ENCODE peak calls at places on chromosome 6, in four cellular contexts. One of them, this sample, is unnamed.

GRCh38 chr6:146470091-146470770 is 73.4 kb upstream of the RAB32 start:
- DNase-seq in small intestine: no peak
- DNase-seq in EL: no peak
- DNase-seq in tibial artery: no peak
- DNase-seq in this sample: no peak

GRCh38 chr6:42988486-42989020 is 4.2 kb downstream of the PPP2R5D start:
- DNase-seq in EL: no peak
- DNase-seq in small intestine: no peak
- DNase-seq in tibial artery: no peak
- DNase-seq in this sample: peak

GRCh38 chr6:2215342-2215741 is 30.1 kb downstream of the GMDS start:
- DNase-seq in small intestine: no peak
- DNase-seq in tibial artery: no peak
- DNase-seq in EL: no peak
- DNase-seq in this sample: no peak

GRCh38 chr6:134437376-134437775 is 119.5 kb upstream of the SGK1 start:
- DNase-seq in tibial artery: no peak
- DNase-seq in EL: peak
- DNase-seq in small intestine: peak
- DNase-seq in this sample: peak

GRCh38 chr6:10403385-10404106 is 11.3 kb downstream of the TFAP2A start:
- DNase-seq in tibial artery: no peak
- DNase-seq in small intestine: no peak
- DNase-seq in EL: peak
- DNase-seq in this sample: peak

GRCh38 chr6:132085731-132086130 is 134.6 kb upstream of the CCN2 start:
- DNase-seq in small intestine: no peak
- DNase-seq in EL: peak
- DNase-seq in tibial artery: no peak
- DNase-seq in this sample: peak

GRCh38 chr6:76682842-76683241 is 610.4 kb upstream of the IMPG1 start:
- DNase-seq in EL: no peak
- DNase-seq in small intestine: peak
- DNase-seq in tibial artery: no peak
- DNase-seq in this sample: peak

GRCh38 chr6:122790740-122791679 is 2.0 kb downstream of the SMPDL3A start:
- DNase-seq in tibial artery: no peak
- DNase-seq in small intestine: peak
- DNase-seq in EL: no peak
- DNase-seq in this sample: no peak

GRCh38 chr6:148192310-148192709 is 150.3 kb upstream of the SASH1 start:
- DNase-seq in EL: peak
- DNase-seq in small intestine: no peak
- DNase-seq in tibial artery: no peak
- DNase-seq in this sample: peak

GRCh38 chr6:106513813-106514212 is 115.5 kb downstream of the RTN4IP1 start:
- DNase-seq in small intestine: no peak
- DNase-seq in EL: peak
- DNase-seq in tibial artery: no peak
- DNase-seq in this sample: peak

GRCh38 chr6:132400641-132401119 is 595 bp downstream of the MOXD1 start:
- DNase-seq in EL: peak
- DNase-seq in small intestine: no peak
- DNase-seq in tibial artery: no peak
- DNase-seq in this sample: peak

GRCh38 chr6:34103321-34103720 is 42.6 kb downstream of the GRM4 start:
- DNase-seq in tibial artery: no peak
- DNase-seq in EL: no peak
- DNase-seq in small intestine: no peak
- DNase-seq in this sample: no peak

GRCh38 chr6:155100087-155100486 is 105.0 kb downstream of the TIAM2 start:
- DNase-seq in small intestine: peak
- DNase-seq in tibial artery: no peak
- DNase-seq in EL: no peak
- DNase-seq in this sample: no peak

GRCh38 chr6:158143700-158144099 is 24.4 kb downstream of the SERAC1 start:
- DNase-seq in EL: peak
- DNase-seq in small intestine: peak
- DNase-seq in tibial artery: no peak
- DNase-seq in this sample: no peak

GRCh38 chr6:40426341-40427066 is 160.7 kb downstream of the LRFN2 start:
- DNase-seq in tibial artery: no peak
- DNase-seq in small intestine: no peak
- DNase-seq in EL: no peak
- DNase-seq in this sample: no peak

GRCh38 chr6:154474636-154475428 is 35.7 kb downstream of the CNKSR3 start:
- DNase-seq in EL: peak
- DNase-seq in tibial artery: peak
- DNase-seq in small intestine: no peak
- DNase-seq in this sample: peak

GRCh38 chr6:22612241-22612640 is 42.9 kb downstream of the HDGFL1 start:
- DNase-seq in small intestine: no peak
- DNase-seq in tibial artery: no peak
- DNase-seq in EL: no peak
- DNase-seq in this sample: no peak

GRCh38 chr6:85672623-85673022 is 29.9 kb upstream of the SYNCRIP start:
- DNase-seq in tibial artery: no peak
- DNase-seq in small intestine: no peak
- DNase-seq in EL: no peak
- DNase-seq in this sample: no peak

GRCh38 chr6:351011-351866 is 40.3 kb upstream of the IRF4 start:
- DNase-seq in tibial artery: no peak
- DNase-seq in EL: no peak
- DNase-seq in small intestine: no peak
- DNase-seq in this sample: no peak

GRCh38 chr6:32369678-32370077 is 2.0 kb downstream of the TSBP1 start:
- DNase-seq in small intestine: no peak
- DNase-seq in tibial artery: no peak
- DNase-seq in EL: peak
- DNase-seq in this sample: peak

GRCh38 chr6:134029495-134030455 is 22.6 kb downstream of the SLC2A12 start:
- DNase-seq in small intestine: no peak
- DNase-seq in tibial artery: no peak
- DNase-seq in EL: peak
- DNase-seq in this sample: peak

GRCh38 chr6:26194774-26195375 is 107.6 kb downstream of the HFE start:
- DNase-seq in small intestine: no peak
- DNase-seq in tibial artery: no peak
- DNase-seq in EL: no peak
- DNase-seq in this sample: peak

GRCh38 chr6:139262519-139263300 is 29.1 kb downstream of the TXLNB start:
- DNase-seq in EL: no peak
- DNase-seq in small intestine: no peak
- DNase-seq in tibial artery: no peak
- DNase-seq in this sample: no peak

GRCh38 chr6:167225903-167226508 is 65.1 kb upstream of the UNC93A start:
- DNase-seq in EL: no peak
- DNase-seq in small intestine: peak
- DNase-seq in tibial artery: no peak
- DNase-seq in this sample: no peak

GRCh38 chr6:167307342-167307955 is 16.3 kb downstream of the UNC93A start:
- DNase-seq in tibial artery: no peak
- DNase-seq in small intestine: no peak
- DNase-seq in EL: no peak
- DNase-seq in this sample: no peak

GRCh38 chr6:98944598-98945011 is 3.1 kb downstream of the FBXL4 start:
- DNase-seq in tibial artery: no peak
- DNase-seq in small intestine: peak
- DNase-seq in EL: peak
- DNase-seq in this sample: peak

GRCh38 chr6:25010917-25011625 is 75.3 kb upstream of the RIPOR2 start:
- DNase-seq in EL: peak
- DNase-seq in small intestine: no peak
- DNase-seq in tibial artery: no peak
- DNase-seq in this sample: peak

GRCh38 chr6:14354919-14355572 is 237.5 kb downstream of the CD83 start:
- DNase-seq in small intestine: peak
- DNase-seq in EL: peak
- DNase-seq in tibial artery: peak
- DNase-seq in this sample: peak

GRCh38 chr6:158031445-158032353 is 50.0 kb downstream of the SYNJ2 start:
- DNase-seq in small intestine: no peak
- DNase-seq in tibial artery: peak
- DNase-seq in EL: peak
- DNase-seq in this sample: peak

GRCh38 chr6:14796974-14797762 is 448.7 kb upstream of the JARID2 start:
- DNase-seq in small intestine: no peak
- DNase-seq in tibial artery: no peak
- DNase-seq in EL: peak
- DNase-seq in this sample: peak

GRCh38 chr6:107496041-107496440 is 6.1 kb downstream of the SOBP start:
- DNase-seq in tibial artery: no peak
- DNase-seq in EL: no peak
- DNase-seq in small intestine: no peak
- DNase-seq in this sample: no peak

GRCh38 chr6:75213732-75214131 is 7.9 kb upstream of the COL12A1 start:
- DNase-seq in EL: no peak
- DNase-seq in tibial artery: no peak
- DNase-seq in small intestine: no peak
- DNase-seq in this sample: no peak

GRCh38 chr6:158677906-158678305 is 28.1 kb downstream of the SYTL3 start:
- DNase-seq in tibial artery: peak
- DNase-seq in small intestine: no peak
- DNase-seq in EL: no peak
- DNase-seq in this sample: no peak

GRCh38 chr6:105560611-105561066 is 157.8 kb upstream of the PREP start:
- DNase-seq in tibial artery: no peak
- DNase-seq in EL: peak
- DNase-seq in small intestine: no peak
- DNase-seq in this sample: peak

GRCh38 chr6:139187489-139187888 is 52.6 kb downstream of the HECA start:
- DNase-seq in tibial artery: no peak
- DNase-seq in EL: no peak
- DNase-seq in small intestine: no peak
- DNase-seq in this sample: no peak

GRCh38 chr6:106609699-106610098 is 19.6 kb downstream of the RTN4IP1 start:
- DNase-seq in small intestine: peak
- DNase-seq in tibial artery: no peak
- DNase-seq in EL: no peak
- DNase-seq in this sample: peak

GRCh38 chr6:119602215-119603178 is 252.9 kb upstream of the MAN1A1 start:
- DNase-seq in EL: peak
- DNase-seq in tibial artery: no peak
- DNase-seq in small intestine: peak
- DNase-seq in this sample: peak

GRCh38 chr6:153162646-153163045 is 31.6 kb upstream of the RGS17 start:
- DNase-seq in tibial artery: no peak
- DNase-seq in EL: no peak
- DNase-seq in small intestine: no peak
- DNase-seq in this sample: no peak

GRCh38 chr6:6795396-6795795 is 206.9 kb downstream of the LY86 start:
- DNase-seq in small intestine: no peak
- DNase-seq in tibial artery: no peak
- DNase-seq in EL: no peak
- DNase-seq in this sample: no peak